ENCODE peak calls at places on chromosomes 11 and 22, in eight cellular contexts. X is sigmoid colon; L is heart left ventricle; Q is CD8-positive, alpha-beta T cell; P is cardiac muscle cell; N is transverse colon; V is heart right ventricle; S is fibroblast of lung. Y is an unnamed sample.
A peak's percentile ranks its signal among the peaks of the same experiment; 100 is the strongest.

GRCh38 chr11:119315139-119316016 is 1.6 kb downstream of the MCAM start:
- DNase-seq in X (peak; percentile 79), L (peak; percentile 62), Q (peak; percentile 73), P (peak; percentile 25), N (peak; percentile 62), V (peak; percentile 53), S (no peak), Y (no peak)

GRCh38 chr11:68343761-68344256 is 31.4 kb downstream of the LRP5 start:
- DNase-seq in X (no peak), L (no peak), Q (no peak), P (no peak), N (peak; percentile 69), V (no peak), S (no peak), Y (no peak)

GRCh38 chr22:17083811-17084540 is 824 bp upstream of the IL17RA start:
- DNase-seq in X (no peak), L (no peak), Q (no peak), P (no peak), N (no peak), V (no peak), S (no peak), Y (no peak)

GRCh38 chr11:74142624-74143023 is 28.2 kb downstream of the C2CD3 start:
- DNase-seq in X (no peak), L (no peak), Q (no peak), P (no peak), N (no peak), V (no peak), S (no peak), Y (no peak)

GRCh38 chr22:42937164-42937854 is 77.6 kb downstream of the PACSIN2 start:
- DNase-seq in X (peak; percentile 81), L (no peak), Q (no peak), P (no peak), N (peak; percentile 70), V (no peak), S (peak; percentile 72), Y (peak; percentile 40)

GRCh38 chr11:67656278-67656922 is 5.9 kb upstream of the ACY3 start:
- DNase-seq in X (no peak), L (no peak), Q (no peak), P (no peak), N (no peak), V (no peak), S (peak; percentile 22), Y (no peak)

GRCh38 chr11:111524056-111524455 is 9.5 kb downstream of the HOATZ start:
- DNase-seq in X (no peak), L (no peak), Q (no peak), P (no peak), N (no peak), V (no peak), S (no peak), Y (no peak)

GRCh38 chr22:30867746-30868662 is 100.6 kb downstream of the MORC2 start:
- DNase-seq in X (peak; percentile 33), L (no peak), Q (no peak), P (no peak), N (peak; percentile 3), V (no peak), S (no peak), Y (peak; percentile 8)

GRCh38 chr11:107916671-107917241 is 11.5 kb upstream of the RAB39A start:
- DNase-seq in X (no peak), L (no peak), Q (peak; percentile 51), P (peak; percentile 68), N (peak; percentile 28), V (no peak), S (peak; percentile 14), Y (no peak)

GRCh38 chr11:43245471-43245870 is 66.3 kb upstream of the API5 start:
- DNase-seq in X (peak; percentile 67), L (no peak), Q (no peak), P (no peak), N (no peak), V (no peak), S (no peak), Y (no peak)

GRCh38 chr22:37898441-37899181 is 7.5 kb upstream of the MICALL1 start:
- DNase-seq in X (peak; percentile 78), L (no peak), Q (no peak), P (peak; percentile 27), N (no peak), V (no peak), S (no peak), Y (no peak)
- H3K27me3 ChIP-seq in X (no peaks in the 10 kb centered on the region), L (no peaks in the 10 kb centered on the region), Q (no peaks in the 10 kb centered on the region), P (no peaks in the 10 kb centered on the region), N (no peaks in the 10 kb centered on the region), V (no peaks in the 10 kb centered on the region), S (no peaks in the 10 kb centered on the region), Y (no peaks in the 10 kb centered on the region)

DNA sequence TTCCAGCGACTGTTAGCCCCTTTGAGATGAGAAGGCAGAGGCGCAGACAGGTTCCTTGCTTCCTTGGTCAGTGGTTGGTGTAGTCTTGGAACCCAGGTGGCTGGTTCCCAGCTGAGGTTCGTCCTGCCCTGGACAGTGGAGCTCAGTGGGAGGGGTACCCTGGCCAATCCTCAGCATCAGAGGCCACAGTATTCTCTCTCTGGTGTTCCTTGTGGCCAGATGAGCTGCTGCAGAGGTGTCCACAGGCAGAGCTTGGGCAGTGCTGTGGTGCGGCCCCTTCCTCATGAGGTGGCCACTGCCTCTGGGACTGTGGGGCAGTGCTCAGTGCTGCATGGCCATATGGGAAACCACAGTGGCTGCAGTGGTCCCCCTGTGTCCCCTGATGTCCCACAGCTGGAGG is 61.8 kb downstream of the CTTN start:
- DNase-seq in X (no peak), L (no peak), Q (no peak), P (no peak), N (no peak), V (no peak), S (no peak), Y (no peak)
- TF ChIP-seq CTCF in X (no peak), L (no peak), Q (no peak), P (no peak), N (no peak), V (no peak), S (no peak), Y (no peak)

DNA sequence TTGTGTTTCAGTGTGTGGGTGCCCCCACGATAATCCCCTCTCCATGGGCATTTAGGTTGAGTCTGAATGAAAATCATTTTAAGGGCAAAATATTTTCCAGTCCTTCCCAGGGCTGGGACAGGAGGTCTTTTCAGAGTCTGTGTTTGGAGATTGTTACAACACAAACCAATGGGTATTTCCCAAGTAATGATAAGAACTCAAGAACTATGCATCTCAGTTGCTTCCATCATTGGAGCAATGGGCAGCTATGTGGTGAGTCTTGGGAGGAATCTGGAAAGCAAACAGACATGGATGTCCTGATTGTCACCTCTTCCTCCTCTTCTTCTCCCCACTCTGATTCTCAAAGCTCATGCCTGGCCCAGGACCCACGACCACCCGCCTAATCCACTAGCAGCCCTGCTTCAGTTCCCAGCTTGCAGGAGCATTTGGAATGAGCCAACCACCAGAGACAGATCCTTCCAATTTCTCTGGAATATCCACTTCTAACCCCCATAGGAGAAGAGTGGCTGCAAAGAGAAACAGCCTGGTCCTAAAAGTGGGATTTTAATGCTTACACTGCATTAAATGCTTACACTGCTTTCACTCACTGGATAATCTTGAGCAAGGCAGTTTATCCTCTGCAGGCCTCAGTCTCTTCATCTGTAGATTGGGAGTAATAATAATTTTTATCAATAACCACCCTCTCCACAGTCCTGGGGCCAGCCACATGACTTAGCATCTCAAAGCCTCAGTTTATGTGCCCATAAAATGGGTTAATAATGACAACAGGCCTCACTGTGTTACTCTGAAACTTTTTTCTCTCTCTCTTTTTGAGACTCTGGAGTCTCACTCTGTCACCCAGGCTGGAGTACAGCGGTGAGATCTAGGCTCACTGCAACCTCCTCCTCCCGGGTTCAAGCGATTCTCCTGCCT is 404.3 kb downstream of the MN1 start:
- DNase-seq in X (no peak), L (no peak), Q (no peak), P (no peak), N (no peak), V (no peak), S (no peak), Y (no peak)
- H3K27me3 ChIP-seq in X (no peaks in the 10 kb centered on the region), L (peaks cover 10% of the 10 kb centered on the region), Q (no peaks in the 10 kb centered on the region), P (no peaks in the 10 kb centered on the region), N (peaks cover 13% of the 10 kb centered on the region), V (peaks cover 23% of the 10 kb centered on the region), S (peaks cover 13% of the 10 kb centered on the region), Y (peaks cover 7% of the 10 kb centered on the region)

DNA sequence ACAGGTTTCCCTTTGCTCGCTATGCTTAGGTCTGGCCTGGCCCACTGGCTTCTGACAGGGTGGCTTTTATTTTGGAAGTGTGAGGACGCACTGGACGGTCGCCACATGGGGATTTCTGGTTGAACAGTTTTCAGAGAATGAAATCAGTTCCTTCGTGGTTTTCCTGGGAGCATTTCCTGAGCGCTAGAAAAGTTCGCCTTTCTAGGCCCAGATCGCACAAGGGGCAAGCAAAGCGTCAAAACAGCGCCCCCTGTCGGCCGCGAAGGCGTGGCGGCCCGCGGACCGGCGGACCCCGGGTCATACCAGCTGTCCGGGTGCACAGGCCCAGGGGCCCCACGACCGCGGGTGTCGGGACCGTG is 12.7 kb upstream of the CYP2R1 start:
- DNase-seq in X (peak; percentile 88), L (peak; percentile 86), Q (peak; percentile 92), P (peak; percentile 64), N (peak; percentile 79), V (peak; percentile 87), S (peak; percentile 75), Y (peak; percentile 42)
- TF ChIP-seq CTCF in X (peak; percentile 90), L (peak; percentile 98), Q (peak; percentile 95), P (peak; percentile 95), N (peak; percentile 91), V (peak; percentile 96), S (peak; percentile 84), Y (peak; percentile 73)

GRCh38 chr11:75771646-75772410 is 3.2 kb downstream of the DGAT2 start:
- DNase-seq in X (peak; percentile 62), L (no peak), Q (no peak), P (no peak), N (peak; percentile 14), V (no peak), S (peak; percentile 83), Y (no peak)
- H3K27me3 ChIP-seq in X (no peaks in the 10 kb centered on the region), L (peaks cover 9% of the 10 kb centered on the region), Q (peaks cover 4% of the 10 kb centered on the region), P (no peaks in the 10 kb centered on the region), N (peaks cover 11% of the 10 kb centered on the region), V (peaks cover 22% of the 10 kb centered on the region), S (peaks cover 39% of the 10 kb centered on the region), Y (no peaks in the 10 kb centered on the region)

DNA sequence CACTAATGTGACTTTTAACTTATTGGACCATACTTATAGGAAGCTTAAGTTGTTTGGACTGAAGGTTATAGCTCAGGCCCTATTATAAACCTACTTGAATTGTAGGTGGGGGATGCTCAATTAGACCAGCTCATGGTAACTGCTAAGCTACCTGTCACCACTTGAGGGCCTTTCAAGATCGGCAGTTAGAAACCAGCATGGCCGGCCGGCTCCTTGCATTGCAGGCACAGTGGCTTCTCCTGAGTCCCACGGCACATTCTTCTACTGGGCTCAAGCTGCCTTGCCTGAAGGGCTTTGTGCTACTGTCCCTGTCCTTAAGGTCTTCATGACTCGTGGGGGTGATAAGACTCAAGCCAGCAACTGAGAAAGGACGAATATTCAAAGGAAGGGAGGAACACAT is 70.8 kb downstream of the TBC1D22A start:
- DNase-seq in X (no peak), L (no peak), Q (peak; percentile 29), P (peak; percentile 53), N (no peak), V (no peak), S (no peak), Y (no peak)
- TF ChIP-seq CTCF in X (no peak), L (peak; percentile 24), Q (no peak), P (peak; percentile 36), N (no peak), V (no peak), S (peak; percentile 35), Y (no peak)

GRCh38 chr11:24622262-24622661 is 125.4 kb downstream of the LUZP2 start:
- DNase-seq in X (no peak), L (no peak), Q (no peak), P (peak; percentile 4), N (no peak), V (no peak), S (no peak), Y (no peak)
- H3K27me3 ChIP-seq in X (no peaks in the 10 kb centered on the region), L (no peaks in the 10 kb centered on the region), Q (no peaks in the 10 kb centered on the region), P (no peaks in the 10 kb centered on the region), N (no peaks in the 10 kb centered on the region), V (no peaks in the 10 kb centered on the region), S (no peaks in the 10 kb centered on the region), Y (no peaks in the 10 kb centered on the region)